ENCODE peak calls at places on chromosomes 11 and 22, in seven cellular contexts. J is SW 1271; M is stimulated activated CD4-positive, alpha-beta T cell treated with anti-CD3 and anti-CD28 coated beads, Interleukin-1b, Interleukin-23, amount 100 ng/mL, for 24 hours; X is NCI-H748 treated with DMSO at 0.1 percent for 48 hours; H is kidney; I is T-helper 2 cell; S is EL. F is an unnamed sample.

GRCh38 chr11:103832762-103833161 is 203.7 kb upstream of the DDI1 start:
- DNase-seq in X (no peak), M (no peak), H (no peak), J (no peak), I (no peak), S (no peak), F (no peak)

GRCh38 chr11:117072517-117073218 is 25.6 kb downstream of the SIK3 start:
- DNase-seq in J (peak), M (no peak), S (peak), I (no peak), X (no peak), H (no peak), F (no peak)

GRCh38 chr22:25141994-25142620 is 57.6 kb upstream of the CRYBB3 start:
- DNase-seq in M (no peak), S (no peak), X (no peak), J (no peak), I (no peak), H (no peak), F (no peak)

GRCh38 chr22:20808844-20809243 is 34.9 kb downstream of the SERPIND1 start:
- DNase-seq in I (no peak), X (no peak), H (no peak), M (no peak), J (no peak), S (no peak), F (no peak)

GRCh38 chr11:122837528-122838346 is 563 bp upstream of the CRTAM start:
- DNase-seq in S (no peak), I (no peak), M (no peak), H (no peak), X (no peak), J (no peak), F (no peak)

GRCh38 chr11:11146830-11147229 is 206.2 kb downstream of the CSNK2A3 start:
- DNase-seq in I (no peak), S (no peak), J (no peak), H (no peak), M (no peak), X (no peak), F (no peak)

GRCh38 chr11:119101367-119101758 is 290 bp downstream of the DPAGT1 start:
- DNase-seq in S (peak), H (no peak), M (no peak), X (no peak), I (no peak), J (peak), F (no peak)

GRCh38 chr11:36447947-36448346 is 62.1 kb downstream of the TRAF6 start:
- DNase-seq in S (no peak), J (no peak), X (peak), M (no peak), I (no peak), H (no peak), F (no peak)

GRCh38 chr22:24474221-24474620 is 20.9 kb upstream of the UPB1 start:
- DNase-seq in M (no peak), J (peak), X (no peak), I (no peak), H (no peak), S (peak), F (no peak)

GRCh38 chr22:45235851-45236342 is 4.8 kb downstream of the KIAA0930 start:
- DNase-seq in I (no peak), S (no peak), H (no peak), X (no peak), M (no peak), J (no peak), F (no peak)

GRCh38 chr11:106133529-106133928 is 56.1 kb downstream of the AASDHPPT start:
- DNase-seq in H (no peak), S (no peak), X (no peak), M (no peak), I (no peak), J (peak), F (no peak)

GRCh38 chr11:102911758-102912481 is 37.1 kb upstream of the MMP12 start:
- DNase-seq in M (no peak), X (no peak), I (no peak), J (no peak), H (no peak), S (peak), F (no peak)

GRCh38 chr11:96272542-96273306 is 70.3 kb downstream of the MAML2 start:
- DNase-seq in M (no peak), H (no peak), X (no peak), S (no peak), I (no peak), J (no peak), F (no peak)

GRCh38 chr11:61851128-61851899 is 23.2 kb downstream of the FADS2 start:
- DNase-seq in X (no peak), I (no peak), S (no peak), H (no peak), M (no peak), J (no peak), F (no peak)

GRCh38 chr11:116641561-116642045 is 131.2 kb downstream of the BUD13 start:
- DNase-seq in H (peak), M (no peak), I (no peak), S (peak), X (peak), J (no peak), F (no peak)

GRCh38 chr11:114819028-114819427 is 140.7 kb downstream of the NXPE2 start:
- DNase-seq in S (no peak), H (no peak), I (no peak), M (no peak), X (no peak), J (no peak), F (no peak)

F was measured in T-helper 17 cell.